ENCODE peak calls at places on chromosome 9, in ten cellular contexts. O, Z, V, N, G, C, S, A, J and T are unnamed samples.

GRCh38 chr9:21831841-21832509 is 29.5 kb downstream of the MTAP start:
- DNase-seq in O (peak), Z (no peak), V (no peak), J (no peak), N (no peak), G (peak), A (peak), C (no peak), S (peak), T (peak)

GRCh38 chr9:130118841-130119520 is 53.2 kb upstream of the NCS1 start:
- DNase-seq in A (peak), G (no peak), C (no peak), N (no peak), V (no peak), S (peak), Z (no peak), O (no peak), J (no peak), T (no peak)

GRCh38 chr9:129524848-129525345 is 96.0 kb downstream of the C9orf50 start:
- DNase-seq in G (no peak), A (no peak), O (no peak), J (no peak), C (no peak), V (no peak), Z (peak), N (no peak), S (no peak), T (no peak)

GRCh38 chr9:128706671-128707381 is 4.5 kb downstream of the PKN3 start:
- DNase-seq in J (peak), C (no peak), A (no peak), S (no peak), G (no peak), O (no peak), Z (peak), V (no peak), N (no peak), T (no peak)

GRCh38 chr9:75664597-75664996 is 225.9 kb upstream of the PCSK5 start:
- DNase-seq in J (no peak), C (no peak), V (no peak), S (no peak), G (no peak), Z (no peak), A (no peak), N (no peak), O (no peak), T (no peak)

GRCh38 chr9:95171596-95171995 is 145.9 kb downstream of the FANCC start:
- DNase-seq in C (no peak), Z (no peak), O (no peak), N (no peak), S (peak), J (no peak), V (no peak), A (no peak), G (no peak), T (no peak)

GRCh38 chr9:98085058-98085457 is 28.5 kb downstream of the NANS start:
- DNase-seq in G (no peak), N (no peak), Z (no peak), S (no peak), O (no peak), V (no peak), A (no peak), J (peak), C (no peak), T (no peak)

GRCh38 chr9:114592356-114592755 is 4.8 kb downstream of the ATP6V1G1 start:
- DNase-seq in Z (no peak), S (peak), A (peak), J (no peak), N (no peak), O (peak), V (no peak), G (peak), C (no peak), T (no peak)

GRCh38 chr9:79667716-79668458 is 96.1 kb downstream of the TLE4 start:
- DNase-seq in A (no peak), O (peak), C (no peak), J (no peak), V (peak), Z (no peak), N (no peak), S (no peak), G (no peak), T (no peak)

GRCh38 chr9:92512622-92513021 is 23.2 kb downstream of the ECM2 start:
- DNase-seq in V (no peak), A (peak), S (peak), G (no peak), N (no peak), J (no peak), C (no peak), O (no peak), Z (no peak), T (no peak)

GRCh38 chr9:11992866-11993265 is 700.3 kb upstream of the TYRP1 start:
- DNase-seq in Z (no peak), C (no peak), J (no peak), V (no peak), O (no peak), A (no peak), G (no peak), S (no peak), N (no peak), T (no peak)

GRCh38 chr9:4674783-4675182 is 4.6 kb upstream of the CDC37L1 start:
- DNase-seq in C (no peak), N (no peak), Z (no peak), V (no peak), A (peak), J (no peak), G (peak), S (peak), O (peak), T (peak)

GRCh38 chr9:120235081-120235480 is 344.9 kb downstream of the CDK5RAP2 start:
- DNase-seq in C (no peak), N (no peak), S (no peak), J (no peak), Z (no peak), O (no peak), G (no peak), V (no peak), A (no peak), T (no peak)

GRCh38 chr9:127838375-127839078 is 15.9 kb downstream of the ENG start:
- DNase-seq in S (peak), A (peak), N (peak), G (peak), J (peak), V (peak), Z (peak), O (peak), C (peak), T (peak)

GRCh38 chr9:116870566-116870965 is 183.5 kb downstream of the TRIM32 start:
- DNase-seq in C (no peak), A (no peak), S (no peak), J (no peak), Z (peak), O (peak), V (no peak), G (no peak), N (no peak), T (no peak)

GRCh38 chr9:6197330-6197729 is 18.3 kb upstream of the IL33 start:
- DNase-seq in J (no peak), S (peak), G (peak), N (no peak), V (no peak), Z (no peak), O (peak), A (no peak), C (no peak), T (no peak)
- TF ChIP-seq CTCF in J (peak), S (peak), G (peak), N (no peak), V (peak), Z (peak), O (peak), A (peak), C (peak), T (no peak)

DNA sequence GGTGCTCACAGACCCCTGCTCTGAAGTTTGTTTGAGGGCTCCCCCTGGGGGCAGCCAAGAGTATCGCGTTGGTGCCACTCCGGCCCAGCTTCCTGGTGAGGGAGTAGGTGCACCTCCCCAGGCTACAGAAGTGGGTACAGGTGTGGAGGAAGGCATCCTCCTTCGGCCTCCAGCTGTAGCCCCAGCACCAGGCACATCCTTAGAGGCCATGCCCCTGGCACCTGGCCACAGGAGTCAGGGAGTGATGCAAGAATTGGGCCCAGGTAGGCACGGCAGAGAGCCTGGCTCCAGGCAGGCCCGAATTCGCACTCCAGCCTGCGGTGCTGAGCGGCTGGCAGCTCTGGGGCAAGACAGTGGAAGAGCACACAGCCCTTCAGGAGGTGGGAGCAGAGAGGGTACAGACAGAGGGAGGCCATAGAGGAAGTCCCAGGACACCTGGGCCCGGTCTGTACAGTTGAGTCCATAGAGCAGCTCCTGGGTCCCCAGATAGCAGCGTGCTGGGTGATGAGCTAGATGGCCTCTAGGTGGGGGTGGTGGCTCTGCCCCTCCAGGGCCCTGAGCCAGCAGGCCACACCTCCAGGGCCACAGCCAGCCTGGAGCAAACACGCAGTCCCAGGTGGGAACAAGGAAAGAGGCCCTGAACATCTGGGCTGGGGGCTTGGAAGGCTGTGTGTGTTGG is 2.4 kb downstream of the SAPCD2 start:
- DNase-seq in A (peak), J (peak), O (peak), G (peak), S (peak), C (peak), Z (peak), N (no peak), V (peak), T (no peak)
- H3K4me3 ChIP-seq in A (no peak), J (no peak), O (peak), G (no peak), S (no peak), C (no peak), Z (no peak), N (no peak), V (no peak), T (no peak)

DNA sequence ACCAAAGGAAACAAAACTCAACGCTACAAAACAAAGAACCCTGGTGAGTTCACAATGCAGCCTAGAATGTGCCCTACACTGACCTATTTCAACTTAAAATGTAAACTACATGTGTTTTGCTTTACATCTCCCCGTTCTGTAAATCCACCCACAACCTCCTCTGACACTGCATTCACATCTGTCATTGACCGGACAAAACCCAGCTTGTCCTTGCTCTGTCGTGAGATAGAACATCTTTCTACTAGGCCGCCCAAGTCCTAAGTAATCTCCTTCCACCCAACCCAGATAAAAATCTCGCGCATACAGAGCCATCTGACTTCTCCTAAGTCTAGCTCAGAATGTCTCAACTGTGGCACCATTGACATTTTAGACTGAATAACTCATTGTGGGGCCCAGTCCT is 6.1 kb upstream of the VLDLR start:
- DNase-seq in J (no peak), N (no peak), Z (no peak), V (no peak), A (no peak), S (no peak), C (no peak), O (no peak), G (no peak), T (no peak)
- TF ChIP-seq CTCF in J (no peak), N (no peak), Z (no peak), V (no peak), A (no peak), S (no peak), C (no peak), O (no peak), G (no peak), T (no peak)

GRCh38 chr9:78242041-78242440 is 6.2 kb downstream of the CEP78 start:
- DNase-seq in V (no peak), S (peak), A (no peak), N (no peak), Z (no peak), J (no peak), C (no peak), G (no peak), O (no peak), T (no peak)

GRCh38 chr9:78238061-78239038 is 2.5 kb downstream of the CEP78 start:
- DNase-seq in S (no peak), G (no peak), J (no peak), N (no peak), O (no peak), A (no peak), C (no peak), Z (no peak), V (no peak), T (no peak)

GRCh38 chr9:78239506-78239905 is 3.6 kb downstream of the CEP78 start:
- DNase-seq in S (no peak), J (no peak), N (no peak), G (no peak), O (peak), A (no peak), V (peak), Z (no peak), C (no peak), T (no peak)

GRCh38 chr9:78245401-78245800 is 9.5 kb downstream of the CEP78 start:
- DNase-seq in N (no peak), C (no peak), G (no peak), Z (no peak), O (no peak), A (no peak), S (no peak), J (no peak), V (no peak), T (no peak)

GRCh38 chr9:78243130-78243529 is 7.3 kb downstream of the CEP78 start:
- DNase-seq in V (no peak), A (no peak), J (no peak), G (no peak), S (no peak), C (no peak), O (no peak), N (no peak), Z (no peak), T (no peak)
- H3K4me3 ChIP-seq in V (no peak), A (no peak), J (no peak), G (no peak), S (no peak), C (no peak), O (no peak), N (no peak), Z (no peak), T (no peak)

DNA sequence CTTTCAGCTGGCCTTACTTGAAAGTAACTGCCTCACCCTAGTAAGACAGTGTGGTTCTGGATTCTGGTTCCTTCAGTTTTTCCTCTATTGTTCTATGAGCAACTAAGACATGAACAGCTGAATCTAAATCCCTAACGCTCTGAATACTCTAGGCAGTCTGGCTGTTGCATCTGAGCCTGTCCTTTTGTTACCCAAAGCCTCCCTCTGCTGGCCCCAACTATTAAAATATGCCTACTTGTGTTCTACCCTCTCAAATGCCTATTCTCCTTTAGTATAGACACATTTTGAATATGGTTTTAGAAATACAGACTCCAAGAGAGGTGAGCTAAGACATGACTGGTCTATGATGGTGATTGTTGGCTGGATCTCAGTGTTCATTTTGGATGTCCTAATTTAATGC is 1203.6 kb upstream of the DMAC1 start:
- DNase-seq in V (no peak), C (no peak), N (no peak), J (no peak), A (peak), G (peak), S (no peak), Z (no peak), O (no peak), T (no peak)
- TF ChIP-seq CTCF in V (no peak), C (no peak), N (no peak), J (no peak), A (peak), G (no peak), S (no peak), Z (no peak), O (no peak), T (no peak)

GRCh38 chr9:8268881-8269280 is 469.3 kb upstream of the DMAC1 start:
- DNase-seq in N (no peak), J (no peak), S (no peak), G (no peak), V (no peak), Z (peak), A (peak), C (no peak), O (no peak), T (no peak)

GRCh38 chr9:8266861-8267260 is 467.3 kb upstream of the DMAC1 start:
- DNase-seq in N (no peak), V (no peak), J (no peak), Z (no peak), G (no peak), S (no peak), C (no peak), A (no peak), O (no peak), T (no peak)

GRCh38 chr9:8268216-8268878 is 468.8 kb upstream of the DMAC1 start:
- DNase-seq in Z (peak), O (no peak), J (no peak), S (no peak), G (no peak), V (no peak), N (no peak), A (no peak), C (no peak), T (no peak)

GRCh38 chr9:8270235-8270634 is 470.7 kb upstream of the DMAC1 start:
- DNase-seq in C (no peak), O (no peak), G (no peak), V (no peak), A (no peak), N (no peak), S (no peak), J (no peak), Z (no peak), T (no peak)
- H3K4me3 ChIP-seq in C (no peak), O (no peak), G (no peak), V (no peak), A (no peak), N (no peak), S (no peak), J (no peak), Z (no peak), T (no peak)

GRCh38 chr9:134811673-134812668 is 68.6 kb upstream of the FCN2 start:
- DNase-seq in J (no peak), V (no peak), Z (no peak), S (peak), N (no peak), G (peak), A (peak), O (no peak), C (no peak), T (peak)
- TF ChIP-seq CTCF in J (no peak), V (no peak), Z (no peak), S (peak), N (no peak), G (no peak), A (peak), O (no peak), C (no peak), T (no peak)